ENCODE peak calls at places on chromosome 5, in seven cellular contexts. One of them, this sample, is unnamed.

GRCh38 chr5:84384604-84385575 is at the start of gene EDIL3:
- DNase-seq in stimulated activated CD8-positive, alpha-beta memory T cell treated with anti-CD3 and anti-CD28 coated beads, Interleukin-12 subunit alpha, Interleukin-12 subunit beta, amount 100 ng/mL, for 1 hour: no peak
- DNase-seq in GDM1: no peak
- DNase-seq in adipocyte: peak
- DNase-seq in AG09309: no peak
- DNase-seq in DMS 273 treated with DMSO at 0.1 percent for 48 hours: no peak
- DNase-seq in NCI-H1105 treated with DMSO at 0.1 percent for 48 hours: peak
- DNase-seq in this sample: no peak

GRCh38 chr5:178392998-178393397 is 160.4 kb upstream of the PHYKPL start:
- DNase-seq in adipocyte: no peak
- DNase-seq in DMS 273 treated with DMSO at 0.1 percent for 48 hours: no peak
- DNase-seq in stimulated activated CD8-positive, alpha-beta memory T cell treated with anti-CD3 and anti-CD28 coated beads, Interleukin-12 subunit alpha, Interleukin-12 subunit beta, amount 100 ng/mL, for 1 hour: no peak
- DNase-seq in AG09309: no peak
- DNase-seq in GDM1: peak
- DNase-seq in NCI-H1105 treated with DMSO at 0.1 percent for 48 hours: no peak
- DNase-seq in this sample: no peak

GRCh38 chr5:67211926-67212325 is 15.3 kb upstream of the CD180 start:
- DNase-seq in AG09309: peak
- DNase-seq in adipocyte: peak
- DNase-seq in NCI-H1105 treated with DMSO at 0.1 percent for 48 hours: no peak
- DNase-seq in GDM1: no peak
- DNase-seq in stimulated activated CD8-positive, alpha-beta memory T cell treated with anti-CD3 and anti-CD28 coated beads, Interleukin-12 subunit alpha, Interleukin-12 subunit beta, amount 100 ng/mL, for 1 hour: no peak
- DNase-seq in DMS 273 treated with DMSO at 0.1 percent for 48 hours: no peak
- DNase-seq in this sample: peak

GRCh38 chr5:38541174-38541724 is 15.2 kb downstream of the LIFR start:
- DNase-seq in DMS 273 treated with DMSO at 0.1 percent for 48 hours: no peak
- DNase-seq in AG09309: no peak
- DNase-seq in NCI-H1105 treated with DMSO at 0.1 percent for 48 hours: peak
- DNase-seq in GDM1: no peak
- DNase-seq in stimulated activated CD8-positive, alpha-beta memory T cell treated with anti-CD3 and anti-CD28 coated beads, Interleukin-12 subunit alpha, Interleukin-12 subunit beta, amount 100 ng/mL, for 1 hour: no peak
- DNase-seq in adipocyte: no peak
- DNase-seq in this sample: no peak

GRCh38 chr5:136051486-136052220 is 22.9 kb downstream of the TGFBI start:
- DNase-seq in DMS 273 treated with DMSO at 0.1 percent for 48 hours: no peak
- DNase-seq in stimulated activated CD8-positive, alpha-beta memory T cell treated with anti-CD3 and anti-CD28 coated beads, Interleukin-12 subunit alpha, Interleukin-12 subunit beta, amount 100 ng/mL, for 1 hour: no peak
- DNase-seq in NCI-H1105 treated with DMSO at 0.1 percent for 48 hours: no peak
- DNase-seq in GDM1: no peak
- DNase-seq in AG09309: no peak
- DNase-seq in adipocyte: no peak
- DNase-seq in this sample: no peak

GRCh38 chr5:154461531-154461930 is 15.7 kb downstream of the SAP30L start:
- DNase-seq in adipocyte: no peak
- DNase-seq in stimulated activated CD8-positive, alpha-beta memory T cell treated with anti-CD3 and anti-CD28 coated beads, Interleukin-12 subunit alpha, Interleukin-12 subunit beta, amount 100 ng/mL, for 1 hour: no peak
- DNase-seq in AG09309: no peak
- DNase-seq in DMS 273 treated with DMSO at 0.1 percent for 48 hours: peak
- DNase-seq in NCI-H1105 treated with DMSO at 0.1 percent for 48 hours: no peak
- DNase-seq in GDM1: no peak
- DNase-seq in this sample: no peak

GRCh38 chr5:1294839-1295649 is at the start of gene TERT:
- DNase-seq in adipocyte: no peak
- DNase-seq in AG09309: no peak
- DNase-seq in DMS 273 treated with DMSO at 0.1 percent for 48 hours: no peak
- DNase-seq in stimulated activated CD8-positive, alpha-beta memory T cell treated with anti-CD3 and anti-CD28 coated beads, Interleukin-12 subunit alpha, Interleukin-12 subunit beta, amount 100 ng/mL, for 1 hour: peak
- DNase-seq in NCI-H1105 treated with DMSO at 0.1 percent for 48 hours: no peak
- DNase-seq in GDM1: no peak
- DNase-seq in this sample: no peak

GRCh38 chr5:145983461-145983860 is 47.1 kb downstream of the SH3RF2 start:
- DNase-seq in NCI-H1105 treated with DMSO at 0.1 percent for 48 hours: no peak
- DNase-seq in GDM1: no peak
- DNase-seq in stimulated activated CD8-positive, alpha-beta memory T cell treated with anti-CD3 and anti-CD28 coated beads, Interleukin-12 subunit alpha, Interleukin-12 subunit beta, amount 100 ng/mL, for 1 hour: no peak
- DNase-seq in AG09309: no peak
- DNase-seq in DMS 273 treated with DMSO at 0.1 percent for 48 hours: no peak
- DNase-seq in adipocyte: no peak
- DNase-seq in this sample: no peak

GRCh38 chr5:123209163-123210013 is 120.3 kb downstream of the PRDM6 start:
- DNase-seq in NCI-H1105 treated with DMSO at 0.1 percent for 48 hours: no peak
- DNase-seq in stimulated activated CD8-positive, alpha-beta memory T cell treated with anti-CD3 and anti-CD28 coated beads, Interleukin-12 subunit alpha, Interleukin-12 subunit beta, amount 100 ng/mL, for 1 hour: no peak
- DNase-seq in AG09309: peak
- DNase-seq in adipocyte: peak
- DNase-seq in GDM1: peak
- DNase-seq in DMS 273 treated with DMSO at 0.1 percent for 48 hours: no peak
- DNase-seq in this sample: peak

GRCh38 chr5:78405820-78406750 is 45.7 kb downstream of the SCAMP1 start:
- DNase-seq in GDM1: no peak
- DNase-seq in stimulated activated CD8-positive, alpha-beta memory T cell treated with anti-CD3 and anti-CD28 coated beads, Interleukin-12 subunit alpha, Interleukin-12 subunit beta, amount 100 ng/mL, for 1 hour: no peak
- DNase-seq in NCI-H1105 treated with DMSO at 0.1 percent for 48 hours: no peak
- DNase-seq in DMS 273 treated with DMSO at 0.1 percent for 48 hours: no peak
- DNase-seq in adipocyte: peak
- DNase-seq in AG09309: no peak
- DNase-seq in this sample: peak

GRCh38 chr5:3741372-3741770 is 145.7 kb downstream of the IRX1 start:
- DNase-seq in adipocyte: no peak
- DNase-seq in stimulated activated CD8-positive, alpha-beta memory T cell treated with anti-CD3 and anti-CD28 coated beads, Interleukin-12 subunit alpha, Interleukin-12 subunit beta, amount 100 ng/mL, for 1 hour: no peak
- DNase-seq in DMS 273 treated with DMSO at 0.1 percent for 48 hours: no peak
- DNase-seq in NCI-H1105 treated with DMSO at 0.1 percent for 48 hours: no peak
- DNase-seq in GDM1: no peak
- DNase-seq in AG09309: no peak
- DNase-seq in this sample: no peak

GRCh38 chr5:80109549-80110478 is 74.7 kb downstream of the THBS4 start:
- DNase-seq in stimulated activated CD8-positive, alpha-beta memory T cell treated with anti-CD3 and anti-CD28 coated beads, Interleukin-12 subunit alpha, Interleukin-12 subunit beta, amount 100 ng/mL, for 1 hour: no peak
- DNase-seq in AG09309: no peak
- DNase-seq in NCI-H1105 treated with DMSO at 0.1 percent for 48 hours: no peak
- DNase-seq in GDM1: no peak
- DNase-seq in DMS 273 treated with DMSO at 0.1 percent for 48 hours: peak
- DNase-seq in adipocyte: peak
- DNase-seq in this sample: no peak

GRCh38 chr5:1685076-1685475 is 114.6 kb downstream of the MRPL36 start:
- DNase-seq in GDM1: no peak
- DNase-seq in AG09309: no peak
- DNase-seq in DMS 273 treated with DMSO at 0.1 percent for 48 hours: no peak
- DNase-seq in stimulated activated CD8-positive, alpha-beta memory T cell treated with anti-CD3 and anti-CD28 coated beads, Interleukin-12 subunit alpha, Interleukin-12 subunit beta, amount 100 ng/mL, for 1 hour: no peak
- DNase-seq in NCI-H1105 treated with DMSO at 0.1 percent for 48 hours: no peak
- DNase-seq in adipocyte: no peak
- DNase-seq in this sample: no peak

GRCh38 chr5:176658007-176658599 is 10.8 kb downstream of the TSPAN17 start:
- DNase-seq in DMS 273 treated with DMSO at 0.1 percent for 48 hours: peak
- DNase-seq in adipocyte: peak
- DNase-seq in NCI-H1105 treated with DMSO at 0.1 percent for 48 hours: peak
- DNase-seq in GDM1: peak
- DNase-seq in stimulated activated CD8-positive, alpha-beta memory T cell treated with anti-CD3 and anti-CD28 coated beads, Interleukin-12 subunit alpha, Interleukin-12 subunit beta, amount 100 ng/mL, for 1 hour: peak
- DNase-seq in AG09309: peak
- DNase-seq in this sample: peak

GRCh38 chr5:2929779-2930178 is 178.3 kb upstream of the IRX2 start:
- DNase-seq in DMS 273 treated with DMSO at 0.1 percent for 48 hours: no peak
- DNase-seq in AG09309: no peak
- DNase-seq in adipocyte: no peak
- DNase-seq in stimulated activated CD8-positive, alpha-beta memory T cell treated with anti-CD3 and anti-CD28 coated beads, Interleukin-12 subunit alpha, Interleukin-12 subunit beta, amount 100 ng/mL, for 1 hour: no peak
- DNase-seq in NCI-H1105 treated with DMSO at 0.1 percent for 48 hours: no peak
- DNase-seq in GDM1: no peak
- DNase-seq in this sample: no peak

GRCh38 chr5:66818935-66819328 is 222.7 kb downstream of the MAST4 start:
- DNase-seq in adipocyte: no peak
- DNase-seq in GDM1: no peak
- DNase-seq in DMS 273 treated with DMSO at 0.1 percent for 48 hours: no peak
- DNase-seq in NCI-H1105 treated with DMSO at 0.1 percent for 48 hours: peak
- DNase-seq in AG09309: no peak
- DNase-seq in stimulated activated CD8-positive, alpha-beta memory T cell treated with anti-CD3 and anti-CD28 coated beads, Interleukin-12 subunit alpha, Interleukin-12 subunit beta, amount 100 ng/mL, for 1 hour: no peak
- DNase-seq in this sample: no peak

GRCh38 chr5:59115345-59115744 is 532.5 kb downstream of the RAB3C start:
- DNase-seq in adipocyte: peak
- DNase-seq in AG09309: no peak
- DNase-seq in stimulated activated CD8-positive, alpha-beta memory T cell treated with anti-CD3 and anti-CD28 coated beads, Interleukin-12 subunit alpha, Interleukin-12 subunit beta, amount 100 ng/mL, for 1 hour: no peak
- DNase-seq in GDM1: no peak
- DNase-seq in NCI-H1105 treated with DMSO at 0.1 percent for 48 hours: no peak
- DNase-seq in DMS 273 treated with DMSO at 0.1 percent for 48 hours: no peak
- DNase-seq in this sample: no peak

GRCh38 chr5:82885657-82886389 is 191.4 kb downstream of the TMEM167A start:
- DNase-seq in NCI-H1105 treated with DMSO at 0.1 percent for 48 hours: no peak
- DNase-seq in DMS 273 treated with DMSO at 0.1 percent for 48 hours: no peak
- DNase-seq in stimulated activated CD8-positive, alpha-beta memory T cell treated with anti-CD3 and anti-CD28 coated beads, Interleukin-12 subunit alpha, Interleukin-12 subunit beta, amount 100 ng/mL, for 1 hour: no peak
- DNase-seq in GDM1: no peak
- DNase-seq in adipocyte: peak
- DNase-seq in AG09309: no peak
- DNase-seq in this sample: peak

GRCh38 chr5:104733063-104733719 is 1170.6 kb upstream of the NUDT12 start:
- DNase-seq in AG09309: no peak
- DNase-seq in DMS 273 treated with DMSO at 0.1 percent for 48 hours: no peak
- DNase-seq in adipocyte: peak
- DNase-seq in NCI-H1105 treated with DMSO at 0.1 percent for 48 hours: no peak
- DNase-seq in GDM1: no peak
- DNase-seq in stimulated activated CD8-positive, alpha-beta memory T cell treated with anti-CD3 and anti-CD28 coated beads, Interleukin-12 subunit alpha, Interleukin-12 subunit beta, amount 100 ng/mL, for 1 hour: no peak
- DNase-seq in this sample: no peak

GRCh38 chr5:37703841-37704241 is 136.0 kb downstream of the GDNF start:
- DNase-seq in DMS 273 treated with DMSO at 0.1 percent for 48 hours: no peak
- DNase-seq in AG09309: no peak
- DNase-seq in GDM1: no peak
- DNase-seq in NCI-H1105 treated with DMSO at 0.1 percent for 48 hours: no peak
- DNase-seq in adipocyte: peak
- DNase-seq in stimulated activated CD8-positive, alpha-beta memory T cell treated with anti-CD3 and anti-CD28 coated beads, Interleukin-12 subunit alpha, Interleukin-12 subunit beta, amount 100 ng/mL, for 1 hour: no peak
- DNase-seq in this sample: no peak

GRCh38 chr5:78597068-78597857 is 51.3 kb downstream of the LHFPL2 start:
- DNase-seq in NCI-H1105 treated with DMSO at 0.1 percent for 48 hours: no peak
- DNase-seq in adipocyte: peak
- DNase-seq in AG09309: no peak
- DNase-seq in GDM1: no peak
- DNase-seq in stimulated activated CD8-positive, alpha-beta memory T cell treated with anti-CD3 and anti-CD28 coated beads, Interleukin-12 subunit alpha, Interleukin-12 subunit beta, amount 100 ng/mL, for 1 hour: no peak
- DNase-seq in DMS 273 treated with DMSO at 0.1 percent for 48 hours: no peak
- DNase-seq in this sample: peak

GRCh38 chr5:177968661-177969211 is 27.3 kb downstream of the PROP1 start:
- DNase-seq in GDM1: no peak
- DNase-seq in AG09309: no peak
- DNase-seq in adipocyte: no peak
- DNase-seq in DMS 273 treated with DMSO at 0.1 percent for 48 hours: no peak
- DNase-seq in stimulated activated CD8-positive, alpha-beta memory T cell treated with anti-CD3 and anti-CD28 coated beads, Interleukin-12 subunit alpha, Interleukin-12 subunit beta, amount 100 ng/mL, for 1 hour: no peak
- DNase-seq in NCI-H1105 treated with DMSO at 0.1 percent for 48 hours: no peak
- DNase-seq in this sample: no peak

GRCh38 chr5:39714036-39714698 is 289.4 kb upstream of the DAB2 start:
- DNase-seq in adipocyte: peak
- DNase-seq in stimulated activated CD8-positive, alpha-beta memory T cell treated with anti-CD3 and anti-CD28 coated beads, Interleukin-12 subunit alpha, Interleukin-12 subunit beta, amount 100 ng/mL, for 1 hour: peak
- DNase-seq in GDM1: no peak
- DNase-seq in DMS 273 treated with DMSO at 0.1 percent for 48 hours: no peak
- DNase-seq in NCI-H1105 treated with DMSO at 0.1 percent for 48 hours: peak
- DNase-seq in AG09309: peak
- DNase-seq in this sample: peak

GRCh38 chr5:51376504-51376903 is 6.7 kb upstream of the ISL1 start:
- DNase-seq in NCI-H1105 treated with DMSO at 0.1 percent for 48 hours: peak
- DNase-seq in AG09309: no peak
- DNase-seq in GDM1: no peak
- DNase-seq in stimulated activated CD8-positive, alpha-beta memory T cell treated with anti-CD3 and anti-CD28 coated beads, Interleukin-12 subunit alpha, Interleukin-12 subunit beta, amount 100 ng/mL, for 1 hour: no peak
- DNase-seq in DMS 273 treated with DMSO at 0.1 percent for 48 hours: no peak
- DNase-seq in adipocyte: no peak
- DNase-seq in this sample: no peak

GRCh38 chr5:83472508-83473343 is 1.2 kb downstream of the VCAN start:
- DNase-seq in AG09309: no peak
- DNase-seq in GDM1: no peak
- DNase-seq in stimulated activated CD8-positive, alpha-beta memory T cell treated with anti-CD3 and anti-CD28 coated beads, Interleukin-12 subunit alpha, Interleukin-12 subunit beta, amount 100 ng/mL, for 1 hour: no peak
- DNase-seq in DMS 273 treated with DMSO at 0.1 percent for 48 hours: no peak
- DNase-seq in NCI-H1105 treated with DMSO at 0.1 percent for 48 hours: peak
- DNase-seq in adipocyte: peak
- DNase-seq in this sample: peak

GRCh38 chr5:60036539-60036938 is 143.0 kb upstream of the PDE4D start:
- DNase-seq in NCI-H1105 treated with DMSO at 0.1 percent for 48 hours: peak
- DNase-seq in GDM1: no peak
- DNase-seq in stimulated activated CD8-positive, alpha-beta memory T cell treated with anti-CD3 and anti-CD28 coated beads, Interleukin-12 subunit alpha, Interleukin-12 subunit beta, amount 100 ng/mL, for 1 hour: no peak
- DNase-seq in adipocyte: no peak
- DNase-seq in AG09309: no peak
- DNase-seq in DMS 273 treated with DMSO at 0.1 percent for 48 hours: no peak
- DNase-seq in this sample: no peak

GRCh38 chr5:131379723-131380122 is 115.9 kb downstream of the CDC42SE2 start:
- DNase-seq in stimulated activated CD8-positive, alpha-beta memory T cell treated with anti-CD3 and anti-CD28 coated beads, Interleukin-12 subunit alpha, Interleukin-12 subunit beta, amount 100 ng/mL, for 1 hour: peak
- DNase-seq in NCI-H1105 treated with DMSO at 0.1 percent for 48 hours: no peak
- DNase-seq in DMS 273 treated with DMSO at 0.1 percent for 48 hours: no peak
- DNase-seq in adipocyte: no peak
- DNase-seq in AG09309: peak
- DNase-seq in GDM1: no peak
- DNase-seq in this sample: no peak

GRCh38 chr5:39072915-39073758 is 1.1 kb downstream of the RICTOR start:
- DNase-seq in stimulated activated CD8-positive, alpha-beta memory T cell treated with anti-CD3 and anti-CD28 coated beads, Interleukin-12 subunit alpha, Interleukin-12 subunit beta, amount 100 ng/mL, for 1 hour: peak
- DNase-seq in AG09309: no peak
- DNase-seq in GDM1: peak
- DNase-seq in DMS 273 treated with DMSO at 0.1 percent for 48 hours: no peak
- DNase-seq in adipocyte: peak
- DNase-seq in NCI-H1105 treated with DMSO at 0.1 percent for 48 hours: peak
- DNase-seq in this sample: peak

GRCh38 chr5:137262818-137263217 is 236.3 kb downstream of the SPOCK1 start:
- DNase-seq in AG09309: no peak
- DNase-seq in NCI-H1105 treated with DMSO at 0.1 percent for 48 hours: no peak
- DNase-seq in adipocyte: no peak
- DNase-seq in stimulated activated CD8-positive, alpha-beta memory T cell treated with anti-CD3 and anti-CD28 coated beads, Interleukin-12 subunit alpha, Interleukin-12 subunit beta, amount 100 ng/mL, for 1 hour: no peak
- DNase-seq in GDM1: no peak
- DNase-seq in DMS 273 treated with DMSO at 0.1 percent for 48 hours: no peak
- DNase-seq in this sample: no peak

GRCh38 chr5:180138976-180139730 is 67.6 kb upstream of the RNF130 start:
- DNase-seq in DMS 273 treated with DMSO at 0.1 percent for 48 hours: no peak
- DNase-seq in stimulated activated CD8-positive, alpha-beta memory T cell treated with anti-CD3 and anti-CD28 coated beads, Interleukin-12 subunit alpha, Interleukin-12 subunit beta, amount 100 ng/mL, for 1 hour: no peak
- DNase-seq in GDM1: no peak
- DNase-seq in adipocyte: no peak
- DNase-seq in AG09309: no peak
- DNase-seq in NCI-H1105 treated with DMSO at 0.1 percent for 48 hours: no peak
- DNase-seq in this sample: no peak

GRCh38 chr5:164680812-164681211 is 1175.4 kb downstream of the MAT2B start:
- DNase-seq in stimulated activated CD8-positive, alpha-beta memory T cell treated with anti-CD3 and anti-CD28 coated beads, Interleukin-12 subunit alpha, Interleukin-12 subunit beta, amount 100 ng/mL, for 1 hour: no peak
- DNase-seq in GDM1: no peak
- DNase-seq in DMS 273 treated with DMSO at 0.1 percent for 48 hours: no peak
- DNase-seq in AG09309: no peak
- DNase-seq in NCI-H1105 treated with DMSO at 0.1 percent for 48 hours: no peak
- DNase-seq in adipocyte: no peak
- DNase-seq in this sample: no peak

GRCh38 chr5:42949348-42950090 is 90.6 kb downstream of the ANXA2R start:
- DNase-seq in adipocyte: peak
- DNase-seq in stimulated activated CD8-positive, alpha-beta memory T cell treated with anti-CD3 and anti-CD28 coated beads, Interleukin-12 subunit alpha, Interleukin-12 subunit beta, amount 100 ng/mL, for 1 hour: peak
- DNase-seq in NCI-H1105 treated with DMSO at 0.1 percent for 48 hours: no peak
- DNase-seq in DMS 273 treated with DMSO at 0.1 percent for 48 hours: no peak
- DNase-seq in GDM1: no peak
- DNase-seq in AG09309: peak
- DNase-seq in this sample: peak

GRCh38 chr5:150321784-150322183 is 19.1 kb upstream of the ARSI start:
- DNase-seq in DMS 273 treated with DMSO at 0.1 percent for 48 hours: no peak
- DNase-seq in adipocyte: no peak
- DNase-seq in AG09309: no peak
- DNase-seq in GDM1: no peak
- DNase-seq in stimulated activated CD8-positive, alpha-beta memory T cell treated with anti-CD3 and anti-CD28 coated beads, Interleukin-12 subunit alpha, Interleukin-12 subunit beta, amount 100 ng/mL, for 1 hour: no peak
- DNase-seq in NCI-H1105 treated with DMSO at 0.1 percent for 48 hours: no peak
- DNase-seq in this sample: no peak

GRCh38 chr5:40549611-40550010 is 130.1 kb upstream of the PTGER4 start:
- DNase-seq in AG09309: no peak
- DNase-seq in GDM1: no peak
- DNase-seq in adipocyte: no peak
- DNase-seq in DMS 273 treated with DMSO at 0.1 percent for 48 hours: no peak
- DNase-seq in stimulated activated CD8-positive, alpha-beta memory T cell treated with anti-CD3 and anti-CD28 coated beads, Interleukin-12 subunit alpha, Interleukin-12 subunit beta, amount 100 ng/mL, for 1 hour: no peak
- DNase-seq in NCI-H1105 treated with DMSO at 0.1 percent for 48 hours: no peak
- DNase-seq in this sample: no peak

This sample was measured in stromal cell of bone marrow.